ENCODE peak calls at places on chromosomes 5 and 9, in six cellular contexts. G is nephron progenitor cell, M is fibroblast of mammary gland, Y is heart right ventricle, C is uterus, E is H1. P is an unnamed sample.

GRCh38 chr5:85069659-85070640 is 685.3 kb upstream of the EDIL3 start:
- DNase-seq in E (peak), C (no peak), G (no peak), Y (no peak), M (peak), P (no peak)

GRCh38 chr9:86075132-86075807 is 24.1 kb downstream of the GOLM1 start:
- DNase-seq in M (no peak), Y (no peak), G (no peak), E (no peak), C (no peak), P (no peak)

GRCh38 chr9:128372188-128372641 is 1.0 kb downstream of the URM1 start:
- DNase-seq in E (no peak), G (no peak), Y (no peak), M (peak), C (no peak), P (no peak)

GRCh38 chr9:94697972-94698581 is 28.4 kb upstream of the AOPEP start:
- DNase-seq in G (peak), E (no peak), M (peak), Y (no peak), C (no peak), P (no peak)

GRCh38 chr9:137785704-137786161 is 91.8 kb upstream of the CACNA1B start:
- DNase-seq in M (no peak), E (no peak), Y (no peak), G (no peak), C (no peak), P (no peak)

GRCh38 chr9:14095272-14095671 is 218.7 kb downstream of the NFIB start:
- DNase-seq in E (no peak), G (no peak), C (no peak), M (no peak), Y (no peak), P (no peak)

GRCh38 chr9:2872307-2872940 is 28.5 kb upstream of the PUM3 start:
- DNase-seq in E (no peak), C (no peak), G (peak), Y (no peak), M (peak), P (no peak)

GRCh38 chr9:70427161-70427945 is 12.9 kb upstream of the KLF9 start:
- DNase-seq in G (no peak), C (peak), M (no peak), Y (no peak), E (no peak), P (no peak)

GRCh38 chr9:98706651-98707103 is 2.1 kb downstream of the GABBR2 start:
- DNase-seq in E (no peak), M (peak), G (no peak), C (no peak), Y (no peak), P (no peak)

GRCh38 chr5:156232251-156232869 is 94.6 kb upstream of the SGCD start:
- DNase-seq in Y (no peak), E (no peak), G (no peak), M (no peak), C (no peak), P (no peak)

GRCh38 chr5:14744296-14745187 is 80.0 kb downstream of the OTULIN start:
- DNase-seq in C (no peak), Y (peak), G (no peak), M (no peak), E (no peak), P (no peak)

DNA sequence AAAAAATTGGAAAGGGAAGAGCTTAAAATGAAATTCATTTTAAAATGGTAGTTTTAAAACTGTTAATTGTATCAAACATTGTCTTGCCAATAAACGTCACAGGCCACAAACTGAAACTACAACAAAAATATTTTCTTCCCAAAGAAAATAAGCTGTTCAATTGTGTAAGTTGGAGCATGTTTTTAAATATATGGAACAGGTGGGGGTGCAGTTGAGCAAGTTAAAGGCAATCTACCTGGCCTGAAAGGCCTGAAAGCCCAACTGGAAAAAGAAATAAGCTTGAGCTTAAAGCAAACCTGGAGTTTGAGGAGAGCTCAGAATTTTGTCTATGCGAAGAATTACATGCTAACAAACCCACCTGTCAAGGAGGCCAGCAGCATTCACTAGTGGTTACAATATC is 439.5 kb downstream of the ACTL7B start:
- DNase-seq in G (no peak), C (no peak), Y (no peak), E (no peak), M (peak), P (no peak)
- TF ChIP-seq CTCF in G (no peak), C (no peak), Y (no peak), E (no peak), M (no peak), P (no peak)

DNA sequence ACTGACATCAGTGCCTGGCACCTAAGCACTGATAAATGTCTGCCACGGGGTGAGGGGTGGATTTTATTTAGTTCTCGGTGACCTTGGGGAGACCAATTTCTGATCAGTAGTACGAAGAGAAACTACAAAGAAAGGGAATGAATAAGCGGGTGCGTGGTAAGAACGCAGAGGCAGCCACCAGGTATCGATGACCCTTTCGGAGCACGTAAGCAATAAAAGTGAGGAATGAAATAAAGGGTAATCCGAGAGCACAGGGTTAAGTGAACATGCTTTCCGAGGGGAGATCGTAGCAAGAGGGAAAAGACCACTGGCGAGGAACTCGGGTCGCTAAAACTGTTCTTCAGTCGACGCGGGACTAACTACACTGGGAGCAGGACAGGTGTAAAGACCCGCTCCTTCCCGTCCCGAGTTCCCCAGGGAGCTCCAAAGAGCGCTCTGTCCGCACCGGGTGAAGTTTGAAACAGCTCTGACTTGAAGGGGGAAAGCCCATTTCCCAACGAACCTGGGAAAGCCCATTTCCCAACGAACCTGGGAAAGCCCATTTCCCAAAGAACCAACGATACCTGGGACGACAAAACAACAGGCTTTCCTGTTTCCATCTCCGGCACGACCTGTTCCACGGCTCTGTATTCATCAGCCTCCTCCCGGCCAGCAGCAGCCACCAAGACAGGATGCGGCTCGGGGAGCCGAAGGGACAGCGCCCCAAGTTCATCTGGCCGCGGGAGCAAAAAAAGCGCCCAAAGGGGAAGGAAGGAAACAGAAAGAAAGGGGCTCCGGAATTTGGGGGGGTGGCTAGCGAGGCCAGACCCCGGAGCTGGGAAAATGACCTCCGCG is 993 bp downstream of the ELOVL7 start:
- DNase-seq in C (no peak), E (peak), M (no peak), G (peak), Y (no peak), P (no peak)
- TF ChIP-seq CTCF in C (no peak), E (no peak), M (no peak), G (no peak), Y (no peak), P (no peak)

GRCh38 chr5:172052454-172053236 is 46.2 kb upstream of the FBXW11 start:
- DNase-seq in G (no peak), C (no peak), E (no peak), M (peak), Y (peak), P (no peak)
- TF ChIP-seq CTCF in G (no peak), C (no peak), E (peak), M (peak), Y (peak), P (no peak)

GRCh38 chr9:74001382-74001781 is 495.8 kb upstream of the RORB start:
- DNase-seq in G (no peak), Y (no peak), C (no peak), E (no peak), M (peak), P (no peak)

GRCh38 chr9:74007833-74008232 is 489.3 kb upstream of the RORB start:
- DNase-seq in M (no peak), E (no peak), Y (no peak), G (no peak), C (no peak), P (no peak)

GRCh38 chr9:74006935-74007334 is 490.2 kb upstream of the RORB start:
- DNase-seq in G (no peak), E (no peak), M (peak), C (no peak), Y (no peak), P (no peak)
- TF ChIP-seq CTCF in G (no peak), E (peak), M (peak), C (no peak), Y (no peak), P (no peak)

GRCh38 chr5:176619203-176619568 is 9.2 kb upstream of the GPRIN1 start:
- DNase-seq in Y (peak), G (peak), C (no peak), M (peak), E (peak), P (no peak)
- TF ChIP-seq CTCF in Y (peak), G (peak), C (no peak), M (peak), E (peak), P (peak)

GRCh38 chr9:7346144-7346543 is 453.4 kb downstream of the DMAC1 start:
- DNase-seq in C (no peak), Y (no peak), G (no peak), M (no peak), E (no peak), P (no peak)

GRCh38 chr9:7342721-7343120 is 456.9 kb downstream of the DMAC1 start:
- DNase-seq in G (no peak), E (no peak), C (no peak), M (no peak), Y (no peak), P (no peak)

GRCh38 chr9:7342229-7342628 is 457.3 kb downstream of the DMAC1 start:
- DNase-seq in Y (no peak), M (no peak), G (no peak), C (no peak), E (no peak), P (no peak)

GRCh38 chr9:7348692-7349091 is 450.9 kb downstream of the DMAC1 start:
- DNase-seq in G (no peak), Y (no peak), C (no peak), E (no peak), M (no peak), P (no peak)

DNA sequence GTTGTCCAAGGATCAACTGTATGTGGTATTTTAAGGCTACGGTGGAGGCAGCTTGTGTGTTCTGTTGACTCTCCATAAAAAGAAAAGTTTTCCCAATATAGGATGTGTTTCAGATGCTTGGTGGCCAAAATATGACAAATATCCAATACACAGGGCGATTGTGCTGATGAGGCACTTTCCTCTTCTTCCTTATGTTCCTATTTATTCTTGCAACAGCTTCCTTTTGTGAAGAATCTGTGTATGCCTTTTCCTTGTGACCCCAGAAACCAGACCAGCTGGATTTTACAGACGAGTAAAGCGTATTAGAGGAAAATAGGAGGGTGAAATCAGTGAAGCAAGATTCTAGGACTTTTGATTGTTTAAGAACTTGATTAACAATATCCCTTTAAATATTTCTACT is 452.0 kb downstream of the DMAC1 start:
- DNase-seq in E (no peak), G (no peak), M (no peak), C (no peak), Y (no peak), P (no peak)
- TF ChIP-seq CTCF in E (no peak), G (no peak), M (no peak), C (no peak), Y (no peak), P (no peak)

DNA sequence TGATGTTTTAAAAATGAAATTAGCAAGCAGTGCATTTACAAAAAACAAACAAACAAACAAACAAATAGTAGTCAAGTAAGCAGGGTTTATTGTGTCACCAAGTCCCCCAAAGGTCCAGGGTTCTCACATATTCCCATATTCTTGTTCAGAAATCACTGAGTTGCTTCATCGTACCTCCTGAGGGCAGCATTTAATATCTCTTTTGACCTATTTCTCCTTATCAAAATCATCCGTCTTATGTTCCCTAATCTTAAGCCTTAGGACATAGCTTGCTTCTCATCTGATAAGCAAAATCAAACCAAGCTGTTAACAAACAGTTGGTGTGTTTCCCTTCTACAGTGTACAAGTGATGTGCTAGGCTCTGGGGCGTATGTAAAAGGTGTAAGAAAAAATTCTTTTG is 109.5 kb upstream of the MAN2A1 start:
- DNase-seq in M (no peak), E (no peak), G (no peak), C (no peak), Y (no peak), P (no peak)
- TF ChIP-seq CTCF in M (no peak), E (no peak), G (no peak), C (no peak), Y (no peak), P (no peak)

GRCh38 chr5:172123269-172123692 is 64.7 kb downstream of the STK10 start:
- DNase-seq in E (no peak), C (no peak), M (peak), Y (peak), G (no peak), P (peak)
- TF ChIP-seq CTCF in E (peak), C (no peak), M (peak), Y (peak), G (no peak), P (peak)

GRCh38 chr5:45639038-45639437 is 57.1 kb downstream of the HCN1 start:
- DNase-seq in E (no peak), M (peak), G (no peak), C (no peak), Y (no peak), P (no peak)
- TF ChIP-seq CTCF in E (no peak), M (peak), G (peak), C (no peak), Y (peak), P (no peak)

P was measured in osteocyte.